ENCODE peak calls at places on chromosomes 3 and 15, in five cellular contexts. P, X, Y, O and S are unnamed samples.

GRCh38 chr3:83092521-83093221 is 1331.2 kb upstream of the GBE1 start:
- DNase-seq in P (no peak), X (no peak), Y (no peak), O (no peak), S (peak; percentile 1)

GRCh38 chr3:118970819-118971218 is 63.8 kb downstream of the IGSF11 start:
- DNase-seq in P (no peak), X (no peak), Y (no peak), O (no peak), S (no peak)

GRCh38 chr15:36877796-36878744 is 222.3 kb downstream of the MEIS2 start:
- DNase-seq in P (no peak), X (no peak), Y (no peak), O (no peak), S (no peak)

GRCh38 chr15:88574646-88575045 is 28.2 kb upstream of the DET1 start:
- DNase-seq in P (no peak), X (no peak), Y (no peak), O (no peak), S (no peak)

GRCh38 chr3:83189634-83190033 is 1428.2 kb upstream of the GBE1 start:
- DNase-seq in P (no peak), X (no peak), Y (no peak), O (no peak), S (no peak)

GRCh38 chr15:90240856-90241255 is 6.8 kb downstream of the GDPGP1 start:
- DNase-seq in P (no peak), X (no peak), Y (no peak), O (no peak), S (no peak)

GRCh38 chr3:21703291-21703690 is 47.7 kb downstream of the ZNF385D start:
- DNase-seq in P (peak; percentile 8), X (no peak), Y (no peak), O (no peak), S (no peak)

GRCh38 chr3:60633644-60634043 is 617.6 kb downstream of the FHIT start:
- DNase-seq in P (peak; percentile 10), X (no peak), Y (no peak), O (no peak), S (no peak)

GRCh38 chr15:56950979-56951378 is 32.5 kb downstream of the TCF12 start:
- DNase-seq in P (no peak), X (no peak), Y (no peak), O (no peak), S (no peak)
- H3K9me3 ChIP-seq in P (no peaks in the 10 kb centered on the region), X (peaks cover 3% of the 10 kb centered on the region), Y (peaks cover 5% of the 10 kb centered on the region), O (peaks cover 6% of the 10 kb centered on the region), S (peaks cover 3% of the 10 kb centered on the region)

GRCh38 chr3:399647-400046 is 203.1 kb downstream of the CHL1 start:
- DNase-seq in P (no peak), X (no peak), Y (no peak), O (no peak), S (no peak)
- H3K9me3 ChIP-seq in P (no peaks in the 10 kb centered on the region), X (no peaks in the 10 kb centered on the region), Y (no peaks in the 10 kb centered on the region), O (no peaks in the 10 kb centered on the region), S (no peaks in the 10 kb centered on the region)

DNA sequence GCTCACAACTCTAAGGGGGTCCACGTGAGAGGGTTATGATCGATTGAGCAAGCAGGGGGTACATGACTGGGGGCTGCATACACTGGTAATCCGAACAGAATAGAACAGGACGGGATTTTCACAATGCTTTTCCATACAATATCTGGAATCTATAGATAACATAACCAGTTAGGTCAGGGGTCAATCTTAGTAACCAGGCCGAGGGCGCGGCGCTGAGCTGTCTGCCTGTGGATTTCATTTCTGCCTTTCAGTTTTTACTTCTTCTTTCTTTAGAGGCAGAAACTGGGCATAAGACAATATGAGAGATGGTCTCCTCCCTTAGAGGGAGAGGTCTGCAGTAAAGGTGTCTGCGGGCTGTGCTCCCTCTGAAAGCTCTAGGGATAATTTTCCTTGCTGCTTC is 261.4 kb downstream of the XXYLT1 start:
- DNase-seq in P (no peak), X (no peak), Y (no peak), O (no peak), S (no peak)
- H3K9me3 ChIP-seq in P (no peaks in the 10 kb centered on the region), X (no peaks in the 10 kb centered on the region), Y (no peaks in the 10 kb centered on the region), O (no peaks in the 10 kb centered on the region), S (no peaks in the 10 kb centered on the region)

GRCh38 chr15:25091421-25092158 is 136.8 kb downstream of the SNRPN start:
- DNase-seq in P (no peak), X (no peak), Y (no peak), O (no peak), S (no peak)

GRCh38 chr15:25089577-25089976 is 134.8 kb downstream of the SNRPN start:
- DNase-seq in P (no peak), X (no peak), Y (no peak), O (no peak), S (no peak)

GRCh38 chr15:25087137-25087536 is 132.3 kb downstream of the SNRPN start:
- DNase-seq in P (no peak), X (no peak), Y (no peak), O (no peak), S (no peak)

GRCh38 chr15:25090073-25090733 is 135.4 kb downstream of the SNRPN start:
- DNase-seq in P (no peak), X (no peak), Y (no peak), O (no peak), S (no peak)

DNA sequence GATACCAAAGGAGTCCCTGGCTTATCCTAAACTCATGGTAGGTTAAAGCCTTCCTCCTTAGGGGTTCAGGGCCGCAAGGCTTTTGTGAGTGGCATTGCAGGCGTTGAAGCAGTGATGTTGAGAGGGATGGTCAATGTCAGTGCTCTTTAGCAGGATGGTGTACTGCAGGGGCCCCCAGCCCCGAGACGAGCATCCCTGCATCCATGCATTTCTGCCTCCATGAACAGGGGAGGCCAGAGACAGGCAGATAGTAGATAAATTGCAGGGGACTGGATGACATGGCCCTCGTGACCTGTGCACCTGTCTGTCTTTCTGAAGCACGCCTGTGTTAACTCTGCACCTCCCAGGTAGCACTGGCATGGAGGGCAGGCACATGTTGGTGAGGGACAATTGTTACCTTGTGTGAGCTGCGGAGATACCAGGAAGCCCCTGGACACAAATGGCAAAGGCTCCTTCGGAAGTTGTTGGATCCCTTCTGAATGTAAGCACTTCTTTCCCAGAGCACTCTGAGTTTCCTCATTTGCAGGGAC is 133.5 kb downstream of the SNRPN start:
- DNase-seq in P (no peak), X (no peak), Y (no peak), O (no peak), S (no peak)
- H3K9me3 ChIP-seq in P (peaks cover 2% of the 10 kb centered on the region), X (peaks cover 67% of the 10 kb centered on the region), Y (peaks cover 95% of the 10 kb centered on the region), O (peaks cover 99% of the 10 kb centered on the region), S (peaks cover 11% of the 10 kb centered on the region)

DNA sequence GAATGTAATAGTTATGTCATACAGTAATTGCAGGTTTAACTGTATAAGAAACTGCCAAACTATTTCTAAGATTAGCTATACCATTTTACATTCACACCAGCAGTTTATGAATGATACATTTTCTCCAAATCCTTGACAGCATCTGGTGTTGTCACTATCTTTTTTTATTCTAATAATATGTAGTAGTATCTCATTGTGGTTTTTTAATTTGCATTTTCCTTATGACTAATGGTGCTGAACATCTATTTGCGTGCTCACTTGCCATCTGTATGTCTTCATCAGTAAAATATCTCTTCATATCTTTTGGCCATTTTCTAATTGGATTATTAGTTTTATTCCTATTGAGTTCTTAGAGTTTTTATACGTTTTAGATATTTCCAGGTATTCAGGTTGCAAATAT is 994.0 kb upstream of the SEMA6D start:
- DNase-seq in P (no peak), X (no peak), Y (no peak), O (no peak), S (no peak)
- H3K9me3 ChIP-seq in P (no peaks in the 10 kb centered on the region), X (peaks cover 6% of the 10 kb centered on the region), Y (peaks cover 9% of the 10 kb centered on the region), O (peaks cover 8% of the 10 kb centered on the region), S (peaks cover 11% of the 10 kb centered on the region)

GRCh38 chr3:43017593-43018195 is 38.6 kb downstream of the GASK1A start:
- DNase-seq in P (no peak), X (no peak), Y (no peak), O (no peak), S (no peak)

GRCh38 chr3:43014990-43015389 is 35.9 kb downstream of the GASK1A start:
- DNase-seq in P (no peak), X (no peak), Y (no peak), O (no peak), S (no peak)

GRCh38 chr3:43015572-43016512 is 36.7 kb downstream of the GASK1A start:
- DNase-seq in P (no peak), X (no peak), Y (no peak), O (no peak), S (no peak)

GRCh38 chr3:43016513-43016865 is 37.4 kb downstream of the GASK1A start:
- DNase-seq in P (no peak), X (no peak), Y (no peak), O (no peak), S (no peak)

GRCh38 chr3:43017038-43017437 is 37.9 kb downstream of the GASK1A start:
- DNase-seq in P (no peak), X (no peak), Y (no peak), O (no peak), S (no peak)
- H3K9me3 ChIP-seq in P (no peaks in the 10 kb centered on the region), X (no peaks in the 10 kb centered on the region), Y (peaks cover 51% of the 10 kb centered on the region), O (peaks cover 3% of the 10 kb centered on the region), S (peaks cover 5% of the 10 kb centered on the region)

DNA sequence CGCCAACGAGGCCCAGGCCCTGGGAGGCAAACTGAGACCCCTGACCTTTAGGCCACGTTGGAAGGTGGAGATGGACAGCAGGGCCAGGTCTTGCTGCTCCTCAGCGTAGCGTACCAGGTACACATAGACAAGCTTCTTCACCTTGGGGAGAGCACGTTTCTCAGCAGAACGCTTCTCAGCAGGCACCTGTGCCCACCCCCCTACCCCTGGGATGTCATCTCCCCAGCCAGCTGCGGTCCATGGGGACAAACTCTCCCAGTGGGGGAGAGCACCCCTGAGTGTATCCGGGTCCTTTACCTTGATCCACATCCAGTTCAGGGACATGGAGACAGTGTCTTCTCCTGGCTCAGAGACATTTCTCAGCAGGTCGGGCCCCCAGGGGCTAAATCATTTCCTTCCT is 21.0 kb downstream of the AP3B2 start:
- DNase-seq in P (no peak), X (no peak), Y (no peak), O (no peak), S (no peak)
- H3K9me3 ChIP-seq in P (no peaks in the 10 kb centered on the region), X (no peaks in the 10 kb centered on the region), Y (no peaks in the 10 kb centered on the region), O (no peaks in the 10 kb centered on the region), S (no peaks in the 10 kb centered on the region)

GRCh38 chr3:13815088-13815683 is 64.7 kb downstream of the WNT7A start:
- DNase-seq in P (no peak), X (no peak), Y (no peak), O (no peak), S (no peak)

GRCh38 chr3:13808576-13808975 is 71.3 kb downstream of the WNT7A start:
- DNase-seq in P (no peak), X (no peak), Y (no peak), O (no peak), S (no peak)

GRCh38 chr3:13811614-13812013 is 68.3 kb downstream of the WNT7A start:
- DNase-seq in P (no peak), X (no peak), Y (no peak), O (no peak), S (no peak)

GRCh38 chr3:13812039-13812438 is 67.8 kb downstream of the WNT7A start:
- DNase-seq in P (no peak), X (no peak), Y (no peak), O (no peak), S (no peak)
- H3K9me3 ChIP-seq in P (no peaks in the 10 kb centered on the region), X (peaks cover 21% of the 10 kb centered on the region), Y (peaks cover 47% of the 10 kb centered on the region), O (peaks cover 35% of the 10 kb centered on the region), S (peaks cover 22% of the 10 kb centered on the region)

DNA sequence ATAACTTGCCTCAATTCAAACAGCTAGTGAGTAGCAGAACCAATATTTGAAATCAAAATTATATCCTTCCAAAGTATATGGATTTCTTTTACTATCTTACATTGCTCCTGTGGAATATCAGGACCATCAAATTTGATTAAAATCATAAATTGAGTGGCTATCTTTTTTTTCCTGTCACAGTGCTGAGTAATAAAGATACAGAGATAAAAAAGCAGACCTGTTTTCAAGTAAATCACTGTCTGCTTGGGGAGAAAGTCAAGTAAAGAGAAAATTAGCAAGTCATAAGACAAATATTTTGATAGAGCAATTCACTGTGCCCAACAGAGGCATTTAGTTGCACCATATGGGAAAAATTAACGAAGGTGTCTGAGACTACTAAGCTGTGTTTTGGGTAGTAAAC is 933.7 kb downstream of the NTRK3 start:
- DNase-seq in P (no peak), X (no peak), Y (no peak), O (no peak), S (no peak)
- H3K9me3 ChIP-seq in P (no peaks in the 10 kb centered on the region), X (no peaks in the 10 kb centered on the region), Y (no peaks in the 10 kb centered on the region), O (peaks cover 8% of the 10 kb centered on the region), S (no peaks in the 10 kb centered on the region)